ENCODE peak calls at places on chromosomes 3 and 15, in eight cellular contexts. T is GM23248, R is iris pigment epithelial cell, E is EL, L is left cardiac atrium, F is fibroblast of pulmonary artery, X is naive B cell, P is testis. M is an unnamed sample.

GRCh38 chr3:40593351-40593750 is 68.6 kb downstream of the ZNF621 start:
- DNase-seq in T (peak; percentile 30), R (peak; percentile 7), E (peak; percentile 6), L (no peak), F (peak; percentile 20), X (no peak), P (no peak), M (no peak)

GRCh38 chr3:100756441-100756840 is 47.1 kb downstream of the TFG start:
- DNase-seq in T (no peak), R (no peak), E (no peak), L (peak; percentile 27), F (no peak), X (no peak), P (no peak), M (peak; percentile 28)

GRCh38 chr15:90585863-90586262 is 56.1 kb downstream of the CRTC3 start:
- DNase-seq in T (peak; percentile 45), R (peak; percentile 34), E (peak; percentile 43), L (no peak), F (peak; percentile 64), X (no peak), P (no peak), M (no peak)

GRCh38 chr3:193826126-193826795 is 233.3 kb downstream of the OPA1 start:
- DNase-seq in T (peak; percentile 80), R (peak; percentile 78), E (peak; percentile 39), L (no peak), F (peak; percentile 45), X (no peak), P (peak; percentile 53), M (peak; percentile 30)

GRCh38 chr15:31037731-31038477 is 46.5 kb upstream of the MTMR10 start:
- DNase-seq in T (no peak), R (no peak), E (no peak), L (no peak), F (no peak), X (no peak), P (no peak), M (no peak)

GRCh38 chr3:11331101-11331500 is 58.9 kb downstream of the ATG7 start:
- DNase-seq in T (peak; percentile 50), R (peak; percentile 59), E (peak; percentile 20), L (no peak), F (peak; percentile 51), X (no peak), P (no peak), M (no peak)

GRCh38 chr3:113736548-113737089 is 9.4 kb downstream of the NAA50 start:
- DNase-seq in T (peak; percentile 79), R (peak; percentile 65), E (peak; percentile 72), L (no peak), F (peak; percentile 84), X (peak; percentile 60), P (no peak), M (peak; percentile 69)

GRCh38 chr15:62899090-62899493 is 143.5 kb upstream of the TPM1 start:
- DNase-seq in T (no peak), R (no peak), E (no peak), L (peak; percentile 52), F (no peak), X (no peak), P (no peak), M (no peak)

GRCh38 chr3:25536668-25537331 is 108.7 kb downstream of the RARB start:
- DNase-seq in T (no peak), R (peak; percentile 39), E (no peak), L (no peak), F (peak; percentile 27), X (no peak), P (no peak), M (no peak)

GRCh38 chr3:8741581-8742355 is 8.2 kb downstream of the CAV3 start:
- DNase-seq in T (peak; percentile 85), R (peak; percentile 83), E (peak; percentile 96), L (no peak), F (peak; percentile 91), X (no peak), P (peak; percentile 43), M (peak; percentile 34)

GRCh38 chr3:129114455-129114854 is 7.1 kb downstream of the RAB43 start:
- DNase-seq in T (no peak), R (no peak), E (no peak), L (no peak), F (no peak), X (no peak), P (no peak), M (no peak)

GRCh38 chr3:10173926-10174435 is 9.3 kb downstream of the IRAK2 start:
- DNase-seq in T (peak; percentile 97), R (peak; percentile 99), E (peak; percentile 99), L (peak; percentile 84), F (peak; percentile 97), X (no peak), P (peak; percentile 72), M (no peak)

GRCh38 chr3:143168518-143169192 is 49.1 kb downstream of the CHST2 start:
- DNase-seq in T (no peak), R (peak; percentile 40), E (peak; percentile 54), L (no peak), F (peak; percentile 40), X (no peak), P (no peak), M (no peak)

GRCh38 chr15:25862469-25863066 is 559 bp downstream of the ATP10A start:
- DNase-seq in T (peak; percentile 62), R (no peak), E (peak; percentile 34), L (no peak), F (peak; percentile 12), X (no peak), P (no peak), M (no peak)

M was measured in fibroblast of the conjunctiva.